ENCODE peak calls at places on chromosomes 5 and 9, in eight cellular contexts. F is SHP77, W is NCI-H2171 treated with DMSO at 0.1 percent for 48 hours, I is head of caudate nucleus, G is COR-L47, R is stomach, C is body of pancreas, J is NCI-H510A treated with DMSO at 0.1 percent for 48 hours. L is an unnamed sample.
A peak's percentile ranks its signal among the peaks of the same experiment; 100 is the strongest.

GRCh38 chr5:66436721-66437120 is 159.5 kb upstream of the MAST4 start:
- DNase-seq in F (no peak), W (peak; percentile 2), I (no peak), G (no peak), R (no peak), C (no peak), J (no peak), L (peak; percentile 47)

GRCh38 chr5:80031109-80031508 is 4.0 kb upstream of the THBS4 start:
- DNase-seq in F (no peak), W (no peak), I (no peak), G (no peak), R (no peak), C (no peak), J (no peak), L (no peak)

GRCh38 chr5:31036407-31036806 is 157.1 kb upstream of the CDH6 start:
- DNase-seq in F (no peak), W (no peak), I (no peak), G (no peak), R (no peak), C (no peak), J (no peak), L (no peak)

GRCh38 chr9:3912817-3913216 is 387.0 kb upstream of the RFX3 start:
- DNase-seq in F (no peak), W (no peak), I (no peak), G (no peak), R (no peak), C (no peak), J (no peak), L (no peak)

GRCh38 chr9:69308217-69308931 is 16.6 kb upstream of the ENTREP1 start:
- DNase-seq in F (no peak), W (no peak), I (no peak), G (no peak), R (no peak), C (no peak), J (no peak), L (no peak)

GRCh38 chr9:21334603-21334968 is 618 bp downstream of the KLHL9 start:
- DNase-seq in F (no peak), W (no peak), I (no peak), G (no peak), R (no peak), C (no peak), J (peak; percentile 32), L (no peak)

GRCh38 chr9:129013674-129014073 is 14.5 kb downstream of the SH3GLB2 start:
- DNase-seq in F (no peak), W (no peak), I (no peak), G (no peak), R (no peak), C (no peak), J (no peak), L (no peak)

GRCh38 chr5:16427572-16427971 is 38.0 kb downstream of the ZNF622 start:
- DNase-seq in F (no peak), W (no peak), I (peak; percentile 23), G (peak; percentile 72), R (no peak), C (no peak), J (no peak), L (no peak)

GRCh38 chr5:5591567-5591966 is 169.1 kb downstream of the ICE1 start:
- DNase-seq in F (no peak), W (no peak), I (no peak), G (no peak), R (no peak), C (no peak), J (no peak), L (no peak)

GRCh38 chr5:1137567-1138444 is 25.9 kb upstream of the SLC12A7 start:
- DNase-seq in F (no peak), W (no peak), I (no peak), G (no peak), R (no peak), C (no peak), J (no peak), L (peak; percentile 30)

GRCh38 chr9:23596913-23597634 is 229.0 kb downstream of the ELAVL2 start:
- DNase-seq in F (no peak), W (no peak), I (no peak), G (no peak), R (no peak), C (no peak), J (no peak), L (no peak)

GRCh38 chr9:124801356-124801755 is 24.4 kb downstream of the OLFML2A start:
- DNase-seq in F (no peak), W (no peak), I (no peak), G (no peak), R (no peak), C (no peak), J (no peak), L (no peak)

GRCh38 chr5:132225165-132226032 is 2.3 kb downstream of the P4HA2 start:
- DNase-seq in F (peak; percentile 11), W (peak; percentile 1), I (peak; percentile 23), G (peak; percentile 60), R (peak; percentile 60), C (peak; percentile 66), J (peak; percentile 76), L (no peak)

L was measured in OCI-M1.